ENCODE peak calls at places on chromosomes 13 and 19, in four cellular contexts. F, L, O and B are unnamed samples. For H3K4me1, the result is how much of the 10 kb centered on the place peaks cover.

GRCh38 chr13:42970824-42971669 is 21.0 kb downstream of the EPSTI1 start:
- DNase-seq in F (peak), L (peak), O (peak), B (peak)

GRCh38 chr19:43651758-43652545 is 12.3 kb upstream of the CADM4 start:
- DNase-seq in F (peak), L (peak), O (peak), B (peak)

GRCh38 chr13:23817833-23818232 is 71.4 kb downstream of the MIPEP start:
- DNase-seq in F (no peak), L (no peak), O (no peak), B (no peak)

GRCh38 chr13:40063743-40064142 is 408.3 kb downstream of the COG6 start:
- DNase-seq in F (no peak), L (no peak), O (no peak), B (no peak)

GRCh38 chr19:58229255-58229639 is 533 bp downstream of the ZNF544 start:
- DNase-seq in F (no peak), L (peak), O (no peak), B (no peak)

GRCh38 chr13:31090921-31091624 is 70.6 kb downstream of the HSPH1 start:
- DNase-seq in F (no peak), L (peak), O (no peak), B (no peak)

GRCh38 chr19:32307591-32307990 is 37.8 kb upstream of the ZNF507 start:
- DNase-seq in F (no peak), L (no peak), O (no peak), B (no peak)

GRCh38 chr19:22605275-22606211 is 28.6 kb upstream of the ZNF492 start:
- DNase-seq in F (no peak), L (no peak), O (no peak), B (no peak)

GRCh38 chr13:24911135-24911524 is 147.2 kb downstream of the RNF17 start:
- DNase-seq in F (no peak), L (no peak), O (no peak), B (no peak)

GRCh38 chr13:46728777-46729176 is 68.2 kb downstream of the ESD start:
- DNase-seq in F (no peak), L (no peak), O (no peak), B (no peak)

GRCh38 chr19:13094771-13095392 is 7.8 kb downstream of the LYL1 start:
- DNase-seq in F (no peak), L (no peak), O (peak), B (no peak)

GRCh38 chr13:44347905-44348304 is 25.7 kb upstream of the SERP2 start:
- DNase-seq in F (no peak), L (no peak), O (no peak), B (no peak)

GRCh38 chr19:46610851-46611770 is 10.0 kb downstream of the CALM3 start:
- DNase-seq in F (no peak), L (no peak), O (peak), B (no peak)

GRCh38 chr13:39302855-39303254 is 264.6 kb downstream of the NHLRC3 start:
- DNase-seq in F (no peak), L (no peak), O (no peak), B (no peak)

GRCh38 chr13:70571221-70571620 is 463.0 kb upstream of the KLHL1 start:
- DNase-seq in F (no peak), L (no peak), O (no peak), B (no peak)

GRCh38 chr13:36925603-36926002 is 5.6 kb upstream of the SMAD9 start:
- DNase-seq in F (no peak), L (no peak), O (no peak), B (no peak)

GRCh38 chr13:24032252-24032651 is 128.3 kb upstream of the SPATA13 start:
- DNase-seq in F (no peak), L (no peak), O (no peak), B (no peak)

GRCh38 chr13:24270639-24271131 is 38.7 kb upstream of the C1QTNF9 start:
- DNase-seq in F (peak), L (peak), O (peak), B (peak)

GRCh38 chr13:26019881-26020535 is 31.8 kb downstream of the SHISA2 start:
- DNase-seq in F (no peak), L (no peak), O (no peak), B (no peak)

GRCh38 chr13:99983401-99984133 is 2.0 kb downstream of the ZIC2 start:
- DNase-seq in F (no peak), L (no peak), O (no peak), B (no peak)

GRCh38 chr19:29247912-29248311 is 35.0 kb upstream of the UQCRFS1 start:
- DNase-seq in F (no peak), L (no peak), O (no peak), B (no peak)

GRCh38 chr19:947707-948533 is 22.1 kb downstream of the ARID3A start:
- DNase-seq in F (peak), L (peak), O (peak), B (no peak)

GRCh38 chr19:15402411-15403150 is 16.2 kb downstream of the AKAP8L start:
- DNase-seq in F (no peak), L (peak), O (peak), B (no peak)

GRCh38 chr13:39253774-39254173 is 215.5 kb downstream of the NHLRC3 start:
- DNase-seq in F (no peak), L (no peak), O (no peak), B (no peak)

GRCh38 chr13:33111414-33112110 is 95.3 kb downstream of the KL start:
- DNase-seq in F (no peak), L (peak), O (no peak), B (no peak)

GRCh38 chr13:113083402-113084061 is 22.1 kb upstream of the F7 start:
- DNase-seq in F (no peak), L (no peak), O (no peak), B (no peak)

GRCh38 chr19:12800344-12800732 is 1.3 kb downstream of the PRDX2 start:
- DNase-seq in F (no peak), L (no peak), O (no peak), B (no peak)

GRCh38 chr13:112616586-112617381 is 28.8 kb upstream of the TUBGCP3 start:
- DNase-seq in F (no peak), L (peak), O (no peak), B (peak)

GRCh38 chr19:55353803-55354697 is 469 bp downstream of the COX6B2 start:
- DNase-seq in F (peak), L (peak), O (peak), B (peak)

GRCh38 chr19:46613525-46613924 is 11.4 kb downstream of the PTGIR start:
- DNase-seq in F (no peak), L (no peak), O (no peak), B (no peak)

GRCh38 chr13:80276371-80277289 is 64.3 kb downstream of the SPRY2 start:
- DNase-seq in F (no peak), L (no peak), O (no peak), B (no peak)

GRCh38 chr19:37128821-37129177 is 43.7 kb downstream of the ZNF585A start:
- DNase-seq in F (no peak), L (no peak), O (no peak), B (no peak)

GRCh38 chr13:46521921-46522691 is 30.9 kb upstream of the LRCH1 start:
- DNase-seq in F (no peak), L (no peak), O (no peak), B (no peak)

GRCh38 chr13:21549633-21550032 is 54.3 kb downstream of the MICU2 start:
- DNase-seq in F (no peak), L (no peak), O (no peak), B (no peak)

GRCh38 chr13:60671386-60671785 is 274.4 kb downstream of the TDRD3 start:
- DNase-seq in F (no peak), L (no peak), O (no peak), B (no peak)

GRCh38 chr13:28822801-28823200 is 2.7 kb downstream of the MTUS2 start:
- DNase-seq in F (no peak), L (no peak), O (no peak), B (no peak)

GRCh38 chr19:16571689-16572331 is 405 bp downstream of the SLC35E1 start:
- DNase-seq in F (no peak), L (no peak), O (no peak), B (peak)

DNA sequence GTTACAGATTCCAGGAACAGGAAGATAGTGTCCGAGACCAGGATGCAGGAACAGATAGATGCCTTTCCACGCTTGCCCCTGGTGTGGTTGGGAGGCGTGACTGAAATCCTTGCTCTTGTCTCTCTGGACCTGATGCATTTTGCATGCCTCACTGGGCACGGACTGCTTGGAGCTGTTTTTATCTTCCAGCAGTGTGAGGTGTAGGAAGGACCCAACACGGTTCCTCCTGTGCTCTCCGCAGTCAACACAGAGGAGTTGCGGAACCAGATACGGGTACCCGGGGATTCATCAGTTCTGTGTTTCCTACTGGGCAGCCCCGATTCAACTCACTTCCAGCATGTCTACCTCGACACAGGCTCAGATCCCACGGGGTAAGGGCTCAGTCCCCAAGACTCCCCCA is 6.5 kb downstream of the DOT1L start:
- DNase-seq in F (no peak), L (peak), O (no peak), B (no peak)
- H3K4me1 ChIP-seq in F (under half), L (half or more), O (half or more), B (half or more)

DNA sequence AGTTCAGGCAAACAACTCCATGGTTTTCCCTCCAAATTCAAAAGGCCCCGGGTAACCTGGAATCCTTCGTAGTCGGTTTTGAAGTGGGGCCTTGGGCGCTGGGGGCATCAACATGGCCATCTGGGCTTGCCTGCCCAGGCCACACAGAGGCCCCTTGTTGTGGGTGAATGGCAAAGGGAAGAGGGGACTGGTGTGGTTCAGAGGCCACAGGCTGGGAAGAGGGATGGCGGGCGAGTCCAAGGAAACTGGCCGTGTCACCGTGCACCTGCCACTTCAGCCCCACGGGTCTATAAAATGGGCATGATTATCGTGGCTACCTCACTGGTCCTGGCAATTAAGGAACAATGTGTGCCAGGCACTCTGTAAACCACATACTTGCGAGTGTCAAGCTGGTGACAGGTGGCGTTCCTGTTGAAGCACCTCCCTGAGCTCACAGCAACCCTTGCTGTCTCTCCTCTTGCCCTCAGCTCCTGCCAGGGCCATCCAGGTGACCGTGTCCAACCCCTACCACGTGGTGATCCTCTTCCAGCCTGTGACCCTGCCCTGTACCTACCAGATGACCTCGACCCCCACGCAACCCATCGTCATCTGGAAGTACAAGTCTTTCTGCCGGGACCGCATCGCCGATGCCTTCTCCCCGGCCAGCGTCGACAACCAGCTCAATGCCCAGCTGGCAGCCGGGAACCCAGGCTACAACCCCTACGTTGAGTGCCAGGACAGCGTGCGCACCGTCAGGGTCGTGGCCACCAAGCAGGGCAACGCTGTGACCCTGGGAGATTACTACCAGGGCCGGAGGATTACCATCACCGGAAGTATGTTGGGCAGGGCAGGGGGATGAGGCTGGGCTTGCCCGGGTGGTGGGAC is 1.3 kb downstream of the LSR start:
- DNase-seq in F (no peak), L (no peak), O (peak), B (no peak)
- H3K4me3 ChIP-seq in F (no peak), L (peak), O (peak), B (peak)

DNA sequence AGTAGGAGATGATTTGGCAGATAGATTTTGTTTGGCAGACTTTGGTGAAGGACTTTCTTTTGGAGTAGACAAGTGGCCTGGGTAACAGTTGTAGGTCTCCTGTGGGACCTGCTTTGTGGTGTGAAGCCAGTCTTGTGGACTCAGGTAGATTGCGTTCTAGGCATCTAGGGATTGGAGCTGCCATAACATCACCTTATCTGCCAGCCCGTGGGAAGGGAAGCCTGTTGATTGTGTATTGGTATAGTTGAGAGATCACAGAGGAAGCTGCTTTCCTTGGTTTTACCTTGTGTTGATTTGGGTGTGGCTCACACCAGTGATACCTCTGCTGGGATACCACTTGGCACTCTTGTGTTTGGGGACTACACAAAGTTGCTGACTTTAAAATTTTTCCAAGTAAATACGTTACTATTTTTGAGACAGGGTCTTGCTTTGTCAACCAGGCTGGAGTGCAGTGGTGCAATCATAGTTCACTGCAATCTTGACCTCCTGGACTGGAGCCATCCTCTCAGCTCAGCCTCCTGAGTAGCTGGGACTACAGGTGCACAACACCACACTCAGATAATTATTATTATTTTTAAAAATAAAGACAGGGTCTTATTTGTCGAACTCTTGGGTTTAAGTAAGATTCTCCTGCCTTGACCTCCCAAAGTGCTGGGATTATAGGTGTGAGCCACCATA is 7.8 kb downstream of the HNRNPM start:
- DNase-seq in F (no peak), L (no peak), O (no peak), B (no peak)
- H3K4me1 ChIP-seq in F (half or more), L (under half), O (under half), B (half or more)

DNA sequence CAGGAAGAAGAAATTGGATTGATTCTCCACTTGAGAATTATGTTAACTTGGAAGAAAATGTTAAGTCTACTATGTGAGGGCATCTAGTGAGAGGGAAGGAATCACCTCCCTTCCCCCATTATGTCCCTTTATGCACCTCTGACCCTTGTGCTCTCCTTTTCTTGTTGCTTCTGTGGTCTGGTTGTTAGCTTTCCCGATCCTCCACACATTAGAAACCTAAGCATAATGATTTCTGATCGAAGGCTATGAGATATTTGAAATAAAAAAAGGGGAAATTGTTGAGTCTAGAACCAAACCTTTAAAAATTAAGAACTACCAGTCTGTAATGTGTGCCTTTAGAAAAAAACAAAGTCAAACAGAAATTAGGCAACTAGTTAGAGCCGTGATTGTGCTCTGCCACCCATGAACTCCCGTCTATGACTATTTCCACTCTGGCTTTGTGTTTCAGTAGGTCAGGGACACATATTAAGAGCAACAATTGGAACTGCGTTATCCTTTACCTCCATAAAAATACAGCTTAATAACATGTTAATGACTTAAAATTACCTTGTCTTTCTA is 463 bp upstream of the GPC6 start:
- DNase-seq in F (no peak), L (no peak), O (no peak), B (no peak)
- H3K4me3 ChIP-seq in F (peak), L (no peak), O (no peak), B (no peak)

GRCh38 chr13:73622375-73622774 is 511.8 kb downstream of the KLF12 start:
- DNase-seq in F (no peak), L (no peak), O (no peak), B (no peak)
- H3K4me1 ChIP-seq in F (under half), L (under half), O (under half), B (under half)

GRCh38 chr19:10695401-10696398 is 5.5 kb upstream of the QTRT1 start:
- DNase-seq in F (peak), L (peak), O (peak), B (peak)
- H3K4me3 ChIP-seq in F (peak), L (peak), O (peak), B (peak)